ENCODE peak calls at places on chromosomes 7 and 10, in six cellular contexts. S is fibroblast of lung, B is mesendoderm, W is NT2/D1, C is thoracic aorta, D is stomach. A is an unnamed sample.

GRCh38 chr7:120064565-120064964 is 208.4 kb upstream of the KCND2 start:
- DNase-seq in B (no peak), W (no peak), D (no peak), S (peak; percentile 53), C (no peak), A (no peak)

GRCh38 chr10:132516771-132517725 is 20.5 kb upstream of the INPP5A start:
- DNase-seq in D (peak; percentile 87), S (peak; percentile 96), W (peak; percentile 71), C (peak; percentile 87), B (peak; percentile 97), A (peak; percentile 71)

GRCh38 chr7:148337995-148338747 is 252.4 kb upstream of the C7orf33 start:
- DNase-seq in W (no peak), D (no peak), C (no peak), B (no peak), S (no peak), A (no peak)

GRCh38 chr10:3290550-3290949 is 118.0 kb upstream of the PITRM1 start:
- DNase-seq in S (no peak), D (no peak), C (no peak), W (no peak), B (no peak), A (no peak)

GRCh38 chr10:76082956-76083355 is 651.5 kb downstream of the LRMDA start:
- DNase-seq in W (peak; percentile 97), S (peak; percentile 89), B (peak; percentile 100), D (no peak), C (no peak), A (no peak)

GRCh38 chr10:111392910-111393309 is 316.1 kb downstream of the ADRA2A start:
- DNase-seq in W (no peak), B (no peak), S (no peak), C (no peak), D (no peak), A (no peak)

GRCh38 chr10:50861370-50861769 is 24.1 kb downstream of the A1CF start:
- DNase-seq in W (no peak), C (no peak), B (no peak), S (no peak), D (no peak), A (no peak)

GRCh38 chr10:69504576-69505250 is 53.4 kb downstream of the TSPAN15 start:
- DNase-seq in B (no peak), C (no peak), W (no peak), D (no peak), S (no peak), A (no peak)

GRCh38 chr7:117682681-117683385 is 190.4 kb downstream of the CTTNBP2 start:
- DNase-seq in C (no peak), S (no peak), B (peak; percentile 63), D (no peak), W (no peak), A (no peak)

GRCh38 chr10:97384641-97385040 is 16.5 kb downstream of the RRP12 start:
- DNase-seq in W (no peak), D (no peak), C (no peak), B (no peak), S (no peak), A (no peak)

GRCh38 chr7:26147030-26147429 is 5.0 kb upstream of the NFE2L3 start:
- DNase-seq in B (no peak), D (no peak), W (no peak), S (no peak), C (no peak), A (no peak)

GRCh38 chr10:53487019-53487983 is 714.7 kb upstream of the MBL2 start:
- DNase-seq in B (no peak), C (no peak), W (no peak), S (no peak), D (no peak), A (no peak)

GRCh38 chr7:5296627-5297226 is 14.0 kb downstream of the SLC29A4 start:
- DNase-seq in C (no peak), S (no peak), B (peak; percentile 85), W (no peak), D (no peak), A (peak; percentile 13)

GRCh38 chr10:100562806-100563293 is 27.1 kb downstream of the HIF1AN start:
- DNase-seq in S (peak; percentile 38), D (no peak), B (peak; percentile 85), C (no peak), W (peak; percentile 49), A (no peak)

GRCh38 chr7:88169717-88170320 is 50.0 kb downstream of the SRI start:
- DNase-seq in W (no peak), C (no peak), B (no peak), S (no peak), D (no peak), A (peak; percentile 40)

GRCh38 chr10:35306852-35307251 is 29.5 kb upstream of the CCNY start:
- DNase-seq in B (peak; percentile 28), W (no peak), S (peak; percentile 50), D (peak; percentile 70), C (no peak), A (no peak)

GRCh38 chr7:98802088-98802780 is 67.6 kb downstream of the TMEM130 start:
- DNase-seq in B (peak; percentile 85), W (no peak), C (peak; percentile 85), S (peak; percentile 88), D (no peak), A (no peak)

GRCh38 chr10:7610651-7611389 is 55.9 kb downstream of the ITIH5 start:
- DNase-seq in S (peak; percentile 82), D (no peak), C (no peak), B (peak; percentile 47), W (no peak), A (no peak)

GRCh38 chr10:49737474-49738201 is 24.5 kb downstream of the OGDHL start:
- DNase-seq in C (no peak), S (no peak), B (no peak), D (peak; percentile 17), W (no peak), A (no peak)

GRCh38 chr7:18117482-18117881 is 89.8 kb upstream of the PRPS1L1 start:
- DNase-seq in B (peak; percentile 70), C (no peak), S (peak; percentile 94), W (no peak), D (no peak), A (no peak)

GRCh38 chr7:91866599-91867148 is 13.8 kb downstream of the MTERF1 start:
- DNase-seq in S (no peak), C (no peak), B (no peak), W (no peak), D (no peak), A (no peak)

GRCh38 chr10:79049931-79050895 is 18.6 kb upstream of the ZMIZ1 start:
- DNase-seq in D (no peak), W (no peak), B (peak; percentile 42), C (no peak), S (peak; percentile 38), A (no peak)

GRCh38 chr7:132141109-132141508 is 435.2 kb downstream of the PLXNA4 start:
- DNase-seq in S (peak; percentile 26), D (no peak), B (no peak), C (no peak), W (no peak), A (no peak)

DNA sequence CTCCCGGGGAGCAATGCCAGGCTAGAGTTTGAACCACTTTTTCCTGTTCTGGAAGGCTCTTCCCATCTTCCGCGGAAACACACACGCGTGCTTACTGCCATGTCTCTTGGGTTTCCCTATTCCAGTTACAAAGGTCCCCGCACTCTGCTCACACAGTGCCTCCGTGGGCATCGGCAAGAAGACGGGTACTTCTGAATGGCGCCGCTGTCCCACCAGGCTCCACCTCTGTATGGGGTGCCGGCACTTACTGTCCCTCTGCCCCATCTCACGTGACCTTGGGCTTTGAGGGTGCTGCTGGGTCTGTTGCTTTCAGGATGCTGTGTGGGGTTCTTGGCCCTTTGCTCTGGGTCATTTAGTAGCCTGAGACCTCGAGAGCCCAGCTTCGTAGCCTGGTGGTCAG is 170.7 kb upstream of the SH2B2 start:
- DNase-seq in B (no peak), D (no peak), C (no peak), W (no peak), S (no peak), A (no peak)
- H3K36me3 ChIP-seq in B (peaks cover 3% of the 10 kb centered on the region), D (peaks cover 91% of the 10 kb centered on the region), C (peaks cover 11% of the 10 kb centered on the region), W (peaks cover 18% of the 10 kb centered on the region), S (no peaks in the 10 kb centered on the region), A (peaks cover 6% of the 10 kb centered on the region)

DNA sequence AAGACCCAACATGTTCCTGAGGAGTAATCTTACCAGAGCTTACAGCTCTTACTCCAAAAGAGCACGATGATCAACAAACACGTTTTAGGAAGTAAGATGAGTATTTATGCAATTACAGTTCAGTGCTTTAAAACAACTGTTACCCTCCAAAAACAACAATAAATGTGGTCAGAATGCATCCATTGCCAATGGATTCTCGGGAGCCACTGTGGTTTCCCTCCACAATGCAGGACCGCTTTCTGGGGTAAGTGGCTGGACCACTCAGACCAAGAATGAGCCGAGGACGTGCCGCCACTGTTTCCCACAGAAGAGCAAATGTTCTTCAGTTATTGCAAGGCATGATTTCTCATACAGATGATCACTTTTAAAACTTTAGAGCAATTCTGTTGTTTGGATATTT is 232.3 kb upstream of the MKLN1 start:
- DNase-seq in D (no peak), B (no peak), W (no peak), C (no peak), S (peak; percentile 68), A (no peak)
- H3K36me3 ChIP-seq in D (peaks cover 22% of the 10 kb centered on the region), B (no peaks in the 10 kb centered on the region), W (peaks cover 4% of the 10 kb centered on the region), C (peaks cover 12% of the 10 kb centered on the region), S (peaks cover 5% of the 10 kb centered on the region), A (no peaks in the 10 kb centered on the region)

GRCh38 chr7:628041-628763 is 98.3 kb upstream of the DNAAF5 start:
- DNase-seq in D (no peak), W (no peak), C (no peak), S (no peak), B (no peak), A (no peak)
- H3K36me3 ChIP-seq in D (no peaks in the 10 kb centered on the region), W (no peaks in the 10 kb centered on the region), C (no peaks in the 10 kb centered on the region), S (no peaks in the 10 kb centered on the region), B (no peaks in the 10 kb centered on the region), A (no peaks in the 10 kb centered on the region)

GRCh38 chr7:114050571-114050970 is 131.8 kb upstream of the PPP1R3A start:
- DNase-seq in S (no peak), W (no peak), D (no peak), C (no peak), B (no peak), A (no peak)
- H3K36me3 ChIP-seq in S (no peaks in the 10 kb centered on the region), W (no peaks in the 10 kb centered on the region), D (no peaks in the 10 kb centered on the region), C (no peaks in the 10 kb centered on the region), B (no peaks in the 10 kb centered on the region), A (no peaks in the 10 kb centered on the region)